ENCODE peak calls at places on chromosomes 1 and 21, in ten cellular contexts. Q is tibial artery, I is psoas muscle, R is fibroblast of lung, A is body of pancreas, Z is thoracic aorta, H is AG09309, O is AG04450, S is A549, D is bronchial epithelial cell. G is an unnamed sample.

GRCh38 chr1:47562799-47563198 is 125.0 kb downstream of the FOXD2 start:
- DNase-seq in Q (peak), I (no peak), R (no peak), A (no peak), Z (no peak), H (no peak), O (no peak), S (no peak), D (no peak), G (no peak)

GRCh38 chr1:81702079-81702715 is 98.5 kb upstream of the ADGRL2 start:
- DNase-seq in Q (no peak), I (no peak), R (no peak), A (no peak), Z (no peak), H (no peak), O (no peak), S (no peak), D (peak), G (no peak)

GRCh38 chr1:152980676-152981075 is 3.2 kb upstream of the SPRR1A start:
- DNase-seq in Q (no peak), I (no peak), R (no peak), A (no peak), Z (no peak), H (no peak), O (no peak), S (no peak), D (no peak), G (no peak)

GRCh38 chr1:226604846-226605572 is 56.4 kb downstream of the STUM start:
- DNase-seq in Q (peak), I (no peak), R (no peak), A (no peak), Z (no peak), H (no peak), O (no peak), S (no peak), D (no peak), G (no peak)

GRCh38 chr1:27001570-27002360 is 8.3 kb downstream of the TRNP1 start:
- DNase-seq in Q (peak), I (peak), R (no peak), A (no peak), Z (no peak), H (no peak), O (no peak), S (peak), D (no peak), G (no peak)

GRCh38 chr21:42638266-42638863 is 15.1 kb upstream of the PDE9A start:
- DNase-seq in Q (no peak), I (no peak), R (no peak), A (no peak), Z (no peak), H (no peak), O (no peak), S (no peak), D (no peak), G (no peak)

GRCh38 chr1:43879414-43879813 is 54.2 kb upstream of the ARTN start:
- DNase-seq in Q (no peak), I (no peak), R (peak), A (no peak), Z (no peak), H (peak), O (no peak), S (no peak), D (peak), G (peak)

GRCh38 chr1:25895365-25895990 is 10.7 kb downstream of the STMN1 start:
- DNase-seq in Q (peak), I (peak), R (peak), A (peak), Z (peak), H (peak), O (peak), S (peak), D (peak), G (peak)

GRCh38 chr1:175572932-175573871 is 170.2 kb downstream of the TNR start:
- DNase-seq in Q (no peak), I (no peak), R (no peak), A (peak), Z (no peak), H (no peak), O (no peak), S (no peak), D (no peak), G (no peak)

GRCh38 chr1:2360588-2361364 is 30.6 kb downstream of the MORN1 start:
- DNase-seq in Q (no peak), I (no peak), R (peak), A (no peak), Z (no peak), H (no peak), O (no peak), S (no peak), D (no peak), G (peak)

GRCh38 chr1:155171836-155172731 is 1.0 kb downstream of the KRTCAP2 start:
- DNase-seq in Q (no peak), I (no peak), R (no peak), A (no peak), Z (no peak), H (no peak), O (no peak), S (no peak), D (no peak), G (no peak)

GRCh38 chr1:173052681-173053196 is 2.0 kb upstream of the TNFSF18 start:
- DNase-seq in Q (no peak), I (no peak), R (peak), A (peak), Z (no peak), H (no peak), O (no peak), S (no peak), D (peak), G (no peak)

GRCh38 chr21:36388076-36388475 is 2.9 kb downstream of the CHAF1B start:
- DNase-seq in Q (no peak), I (no peak), R (no peak), A (no peak), Z (no peak), H (no peak), O (no peak), S (no peak), D (no peak), G (no peak)

GRCh38 chr1:67175713-67176112 is 9.5 kb downstream of the IL23R start:
- DNase-seq in Q (no peak), I (no peak), R (no peak), A (no peak), Z (no peak), H (no peak), O (no peak), S (no peak), D (no peak), G (no peak)

GRCh38 chr21:46459356-46460112 is 843 bp downstream of the DIP2A start:
- DNase-seq in Q (peak), I (peak), R (peak), A (peak), Z (no peak), H (no peak), O (no peak), S (no peak), D (peak), G (no peak)

GRCh38 chr1:17239420-17239819 is 9.5 kb upstream of the PADI3 start:
- DNase-seq in Q (no peak), I (no peak), R (peak), A (peak), Z (no peak), H (peak), O (peak), S (peak), D (peak), G (peak)

GRCh38 chr1:226643167-226643566 is 94.6 kb downstream of the STUM start:
- DNase-seq in Q (no peak), I (peak), R (peak), A (no peak), Z (no peak), H (no peak), O (peak), S (no peak), D (peak), G (peak)

GRCh38 chr1:223771469-223771813 is 59.1 kb downstream of the CAPN2 start:
- DNase-seq in Q (no peak), I (no peak), R (no peak), A (no peak), Z (no peak), H (no peak), O (no peak), S (no peak), D (no peak), G (no peak)

GRCh38 chr1:210332719-210333398 is 4.2 kb downstream of the HHAT start:
- DNase-seq in Q (no peak), I (no peak), R (peak), A (no peak), Z (no peak), H (no peak), O (no peak), S (no peak), D (peak), G (no peak)

GRCh38 chr1:167548059-167548932 is 5.3 kb downstream of the CREG1 start:
- DNase-seq in Q (no peak), I (no peak), R (peak), A (no peak), Z (no peak), H (peak), O (no peak), S (peak), D (peak), G (no peak)

GRCh38 chr1:77687519-77687906 is 5.1 kb upstream of the ZZZ3 start:
- DNase-seq in Q (no peak), I (peak), R (peak), A (peak), Z (no peak), H (no peak), O (no peak), S (peak), D (no peak), G (no peak)

GRCh38 chr1:161092621-161093028 is 3.3 kb upstream of the NECTIN4 start:
- DNase-seq in Q (no peak), I (no peak), R (peak), A (no peak), Z (no peak), H (no peak), O (no peak), S (no peak), D (peak), G (no peak)

GRCh38 chr1:161095230-161095629 is 2.9 kb upstream of the KLHDC9 start:
- DNase-seq in Q (no peak), I (no peak), R (no peak), A (no peak), Z (no peak), H (no peak), O (no peak), S (no peak), D (no peak), G (no peak)

GRCh38 chr1:161096514-161096913 is 1.6 kb upstream of the KLHDC9 start:
- DNase-seq in Q (peak), I (peak), R (no peak), A (no peak), Z (no peak), H (peak), O (no peak), S (no peak), D (peak), G (no peak)

GRCh38 chr1:161096015-161096414 is 2.1 kb upstream of the KLHDC9 start:
- DNase-seq in Q (no peak), I (no peak), R (no peak), A (no peak), Z (no peak), H (no peak), O (no peak), S (no peak), D (no peak), G (no peak)

DNA sequence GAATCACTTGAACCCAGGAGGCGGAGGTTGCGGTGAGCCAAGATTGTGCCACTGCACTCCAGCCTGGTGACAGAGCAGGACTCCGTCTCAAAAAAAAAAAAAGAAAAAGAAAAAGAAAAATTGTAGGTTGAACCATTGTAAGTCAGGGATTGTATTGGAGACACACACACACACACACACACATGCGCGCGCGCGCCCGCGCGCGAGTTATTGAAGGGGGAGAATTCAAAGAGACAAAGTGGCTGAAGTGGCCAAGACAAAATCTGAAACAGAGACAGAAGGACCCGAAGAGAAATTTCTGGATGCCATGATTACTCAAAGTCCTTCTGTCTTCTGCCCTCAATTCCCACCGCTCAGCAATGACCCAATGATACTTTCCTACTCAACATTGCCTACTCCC is 3.7 kb upstream of the KLHDC9 start:
- DNase-seq in Q (no peak), I (no peak), R (no peak), A (no peak), Z (no peak), H (no peak), O (no peak), S (no peak), D (no peak), G (no peak)
- TF ChIP-seq CTCF in Q (no peak), I (no peak), R (no peak), A (no peak), Z (no peak), H (no peak), O (no peak), S (no peak), D (no peak), G (no peak)

GRCh38 chr1:212077028-212077427 is 41.5 kb downstream of the DTL start:
- DNase-seq in Q (no peak), I (no peak), R (peak), A (no peak), Z (no peak), H (no peak), O (no peak), S (no peak), D (peak), G (no peak)
- H3K4me3 ChIP-seq in Q (no peak), I (no peak), R (no peak), A (no peak), Z (no peak), H (no peak), O (no peak), S (no peak), D (no peak), G (no peak)

GRCh38 chr1:221200464-221200863 is 321.2 kb downstream of the HLX start:
- DNase-seq in Q (no peak), I (no peak), R (no peak), A (no peak), Z (no peak), H (no peak), O (no peak), S (no peak), D (no peak), G (no peak)
- TF ChIP-seq CTCF in Q (no peak), I (no peak), R (no peak), A (no peak), Z (no peak), H (no peak), O (no peak), S (no peak), D (no peak), G (no peak)

GRCh38 chr1:182198006-182198605 is 136.6 kb upstream of the ZNF648 start:
- DNase-seq in Q (no peak), I (peak), R (no peak), A (no peak), Z (no peak), H (no peak), O (no peak), S (no peak), D (peak), G (no peak)

GRCh38 chr1:182197555-182197954 is 136.0 kb upstream of the ZNF648 start:
- DNase-seq in Q (peak), I (peak), R (no peak), A (peak), Z (no peak), H (no peak), O (no peak), S (no peak), D (no peak), G (no peak)

GRCh38 chr1:182195733-182196132 is 134.2 kb upstream of the ZNF648 start:
- DNase-seq in Q (no peak), I (no peak), R (no peak), A (no peak), Z (no peak), H (no peak), O (no peak), S (no peak), D (no peak), G (no peak)

GRCh38 chr1:182196897-182197546 is 135.5 kb upstream of the ZNF648 start:
- DNase-seq in Q (peak), I (no peak), R (no peak), A (peak), Z (peak), H (no peak), O (no peak), S (no peak), D (no peak), G (no peak)

GRCh38 chr1:182200025-182200814 is 138.7 kb upstream of the ZNF648 start:
- DNase-seq in Q (no peak), I (no peak), R (no peak), A (peak), Z (no peak), H (no peak), O (no peak), S (no peak), D (no peak), G (no peak)
- H3K4me3 ChIP-seq in Q (no peak), I (no peak), R (no peak), A (no peak), Z (no peak), H (no peak), O (no peak), S (no peak), D (no peak), G (no peak)

GRCh38 chr1:109084563-109085517 is 5.7 kb upstream of the TMEM167B start:
- DNase-seq in Q (no peak), I (no peak), R (peak), A (no peak), Z (no peak), H (no peak), O (no peak), S (no peak), D (peak), G (peak)

GRCh38 chr1:109091196-109092193 is 931 bp downstream of the TMEM167B start:
- DNase-seq in Q (no peak), I (no peak), R (peak), A (no peak), Z (no peak), H (no peak), O (no peak), S (peak), D (peak), G (no peak)

GRCh38 chr1:109094377-109094803 is 3.8 kb downstream of the TMEM167B start:
- DNase-seq in Q (no peak), I (no peak), R (peak), A (no peak), Z (no peak), H (no peak), O (peak), S (no peak), D (no peak), G (no peak)

GRCh38 chr1:109090415-109091195 is at the start of gene TMEM167B:
- DNase-seq in Q (peak), I (peak), R (peak), A (peak), Z (peak), H (peak), O (peak), S (peak), D (peak), G (peak)

GRCh38 chr1:109089242-109090015 is 1.1 kb upstream of the TMEM167B start:
- DNase-seq in Q (no peak), I (peak), R (peak), A (peak), Z (no peak), H (no peak), O (no peak), S (peak), D (peak), G (no peak)
- TF ChIP-seq CTCF in Q (peak), I (peak), R (peak), A (peak), Z (peak), H (peak), O (peak), S (peak), D (peak), G (peak)

G was measured in astrocyte of the cerebellum.